ENCODE peak calls at places on chromosomes 6 and 20, in seven cellular contexts. B is spleen, D is stomach, N is suprapubic skin, S is transverse colon, G is endothelial cell of umbilical vein, U is uterus. J is an unnamed sample.

GRCh38 chr6:30749554-30750378 is 5.4 kb upstream of the IER3 start:
- DNase-seq in B (no peak), D (peak; percentile 84), N (no peak), S (peak; percentile 85), G (no peak), U (no peak), J (no peak)

GRCh38 chr20:21339499-21339898 is 36.4 kb downstream of the XRN2 start:
- DNase-seq in B (no peak), D (no peak), N (no peak), S (no peak), G (no peak), U (no peak), J (no peak)

GRCh38 chr20:667351-668034 is 8.1 kb downstream of the SCRT2 start:
- DNase-seq in B (peak; percentile 89), D (peak; percentile 68), N (no peak), S (peak; percentile 54), G (peak; percentile 46), U (no peak), J (peak; percentile 73)

GRCh38 chr6:144405173-144405572 is 120.0 kb downstream of the UTRN start:
- DNase-seq in B (no peak), D (no peak), N (no peak), S (no peak), G (peak; percentile 27), U (no peak), J (no peak)

GRCh38 chr20:31496761-31497295 is 17.4 kb upstream of the HM13 start:
- DNase-seq in B (no peak), D (no peak), N (peak; percentile 81), S (peak; percentile 22), G (no peak), U (peak; percentile 75), J (no peak)

GRCh38 chr6:127198549-127198948 is 68.1 kb upstream of the RNF146 start:
- DNase-seq in B (no peak), D (no peak), N (no peak), S (no peak), G (no peak), U (no peak), J (no peak)

GRCh38 chr6:1190361-1190760 is 121.5 kb upstream of the FOXQ1 start:
- DNase-seq in B (no peak), D (no peak), N (no peak), S (no peak), G (peak; percentile 3), U (no peak), J (no peak)

GRCh38 chr6:55014321-55015088 is 159.8 kb upstream of the HCRTR2 start:
- DNase-seq in B (no peak), D (no peak), N (no peak), S (no peak), G (no peak), U (no peak), J (no peak)

GRCh38 chr6:55012454-55012853 is 161.9 kb upstream of the HCRTR2 start:
- DNase-seq in B (no peak), D (no peak), N (no peak), S (no peak), G (no peak), U (no peak), J (no peak)

GRCh38 chr20:61853073-61854005 is 212.3 kb downstream of the TAF4 start:
- DNase-seq in B (no peak), D (no peak), N (no peak), S (no peak), G (no peak), U (no peak), J (peak; percentile 39)

GRCh38 chr6:153511896-153512496 is 380.9 kb upstream of the RGS17 start:
- DNase-seq in B (no peak), D (no peak), N (no peak), S (no peak), G (peak; percentile 7), U (no peak), J (no peak)

GRCh38 chr6:80143312-80143960 is 37.0 kb downstream of the BCKDHB start:
- DNase-seq in B (no peak), D (peak; percentile 78), N (peak; percentile 61), S (peak; percentile 45), G (peak; percentile 76), U (peak; percentile 62), J (no peak)

GRCh38 chr6:154510144-154510905 is at the start of gene CNKSR3:
- DNase-seq in B (peak; percentile 88), D (peak; percentile 93), N (peak; percentile 89), S (peak; percentile 81), G (peak; percentile 96), U (peak; percentile 94), J (peak; percentile 93)

GRCh38 chr6:153117986-153118886 is 12.8 kb downstream of the RGS17 start:
- DNase-seq in B (no peak), D (no peak), N (no peak), S (no peak), G (no peak), U (no peak), J (no peak)

GRCh38 chr6:111267764-111268333 is 180.5 kb downstream of the SLC16A10 start:
- DNase-seq in B (no peak), D (no peak), N (no peak), S (no peak), G (no peak), U (no peak), J (no peak)

GRCh38 chr6:158485411-158485810 is 74.5 kb upstream of the TMEM181 start:
- DNase-seq in B (no peak), D (no peak), N (no peak), S (no peak), G (no peak), U (no peak), J (no peak)

GRCh38 chr6:84489598-84489997 is 262.2 kb upstream of the CEP162 start:
- DNase-seq in B (no peak), D (no peak), N (no peak), S (no peak), G (no peak), U (no peak), J (no peak)

GRCh38 chr20:55555075-55555650 is 450.2 kb downstream of the CBLN4 start:
- DNase-seq in B (no peak), D (no peak), N (no peak), S (no peak), G (no peak), U (no peak), J (no peak)

GRCh38 chr6:142968601-142969000 is 23.6 kb upstream of the HIVEP2 start:
- DNase-seq in B (no peak), D (no peak), N (no peak), S (no peak), G (no peak), U (no peak), J (no peak)

GRCh38 chr6:80725156-80725930 is 618.9 kb downstream of the BCKDHB start:
- DNase-seq in B (no peak), D (no peak), N (no peak), S (no peak), G (no peak), U (no peak), J (no peak)

GRCh38 chr6:95352064-95352463 is 225.3 kb upstream of the MANEA start:
- DNase-seq in B (no peak), D (no peak), N (no peak), S (no peak), G (no peak), U (no peak), J (no peak)

GRCh38 chr6:133568970-133569889 is 319.7 kb upstream of the TCF21 start:
- DNase-seq in B (no peak), D (no peak), N (no peak), S (peak; percentile 14), G (peak; percentile 56), U (peak; percentile 35), J (no peak)

GRCh38 chr6:4889701-4890100 is 113.5 kb downstream of the CDYL start:
- DNase-seq in B (no peak), D (no peak), N (no peak), S (no peak), G (no peak), U (no peak), J (no peak)

GRCh38 chr6:11272491-11273192 is 40.2 kb upstream of the NEDD9 start:
- DNase-seq in B (no peak), D (no peak), N (no peak), S (no peak), G (no peak), U (no peak), J (no peak)

GRCh38 chr6:113876654-113877053 is 19.5 kb downstream of the MARCKS start:
- DNase-seq in B (no peak), D (no peak), N (no peak), S (no peak), G (no peak), U (no peak), J (no peak)

GRCh38 chr20:10513091-10513490 is 78.0 kb downstream of the SLX4IP start:
- DNase-seq in B (no peak), D (no peak), N (no peak), S (no peak), G (no peak), U (no peak), J (no peak)

GRCh38 chr20:41617059-41617921 is 887 bp downstream of the CHD6 start:
- DNase-seq in B (peak; percentile 88), D (no peak), N (peak; percentile 67), S (peak; percentile 35), G (peak; percentile 49), U (peak; percentile 27), J (peak; percentile 36)
- TF ChIP-seq POLR2A in B (no peak), D (no peak), N (no peak), S (no peak), G (no peak), U (no peak), J (no peak)

GRCh38 chr6:65285275-65285674 is 421.8 kb downstream of the EYS start:
- DNase-seq in B (no peak), D (no peak), N (no peak), S (no peak), G (no peak), U (no peak), J (no peak)
- TF ChIP-seq POLR2A in B (no peak), D (no peak), N (no peak), S (no peak), G (no peak), U (no peak), J (no peak)

GRCh38 chr6:162684961-162685360 is 42.6 kb downstream of the PRKN start:
- DNase-seq in B (no peak), D (no peak), N (no peak), S (no peak), G (no peak), U (no peak), J (no peak)

GRCh38 chr6:162680367-162680766 is 47.2 kb downstream of the PRKN start:
- DNase-seq in B (no peak), D (no peak), N (no peak), S (no peak), G (no peak), U (no peak), J (no peak)

GRCh38 chr6:162684033-162684432 is 43.5 kb downstream of the PRKN start:
- DNase-seq in B (no peak), D (no peak), N (no peak), S (no peak), G (no peak), U (no peak), J (no peak)

GRCh38 chr6:162681447-162681846 is 46.1 kb downstream of the PRKN start:
- DNase-seq in B (no peak), D (no peak), N (no peak), S (no peak), G (no peak), U (no peak), J (no peak)

GRCh38 chr6:162683135-162683534 is 44.4 kb downstream of the PRKN start:
- DNase-seq in B (no peak), D (no peak), N (no peak), S (no peak), G (no peak), U (no peak), J (no peak)
- TF ChIP-seq POLR2A in B (no peak), D (no peak), N (no peak), S (no peak), G (no peak), U (no peak), J (no peak)

GRCh38 chr6:44202332-44202971 is 14.3 kb upstream of the MYMX start:
- DNase-seq in B (no peak), D (no peak), N (no peak), S (no peak), G (no peak), U (no peak), J (no peak)
- TF ChIP-seq POLR2A in B (no peak), D (no peak), N (no peak), S (no peak), G (no peak), U (no peak), J (no peak)

J was measured in upper lobe of left lung.